ENCODE peak calls at places on chromosomes 1 and 21, in four cellular contexts. One of them, this sample, is unnamed.

GRCh38 chr1:180185971-180186645 is 31.4 kb downstream of the QSOX1 start:
- DNase-seq in K562: no peak
- DNase-seq in GM12878: no peak
- DNase-seq in HepG2: no peak
- DNase-seq in this sample: no peak

GRCh38 chr1:214542275-214543199 is 8.9 kb downstream of the PTPN14 start:
- DNase-seq in K562: no peak
- DNase-seq in GM12878: no peak
- DNase-seq in HepG2: no peak
- DNase-seq in this sample: no peak

GRCh38 chr1:159889821-159890252 is 10.1 kb downstream of the CFAP45 start:
- DNase-seq in HepG2: no peak
- DNase-seq in GM12878: peak; percentile 67
- DNase-seq in K562: peak; percentile 42
- DNase-seq in this sample: no peak

GRCh38 chr1:101235696-101236545 is 898 bp upstream of the S1PR1 start:
- DNase-seq in GM12878: peak; percentile 90
- DNase-seq in K562: peak; percentile 16
- DNase-seq in HepG2: no peak
- DNase-seq in this sample: peak; percentile 71

GRCh38 chr1:71667224-71667623 is 586.4 kb upstream of the ZRANB2 start:
- DNase-seq in GM12878: no peak
- DNase-seq in HepG2: no peak
- DNase-seq in K562: no peak
- DNase-seq in this sample: no peak

GRCh38 chr1:62321438-62321837 is 2.2 kb upstream of the KANK4 start:
- DNase-seq in HepG2: no peak
- DNase-seq in GM12878: no peak
- DNase-seq in K562: no peak
- DNase-seq in this sample: no peak

GRCh38 chr1:98794196-98794886 is 132.8 kb downstream of the SNX7 start:
- DNase-seq in K562: peak; percentile 20
- DNase-seq in HepG2: peak; percentile 42
- DNase-seq in GM12878: peak; percentile 15
- DNase-seq in this sample: no peak

GRCh38 chr1:48450505-48450904 is 21.5 kb downstream of the SPATA6 start:
- DNase-seq in HepG2: no peak
- DNase-seq in GM12878: no peak
- DNase-seq in K562: no peak
- DNase-seq in this sample: no peak

GRCh38 chr1:54819195-54819536 is 18.0 kb upstream of the TTC22 start:
- DNase-seq in GM12878: no peak
- DNase-seq in K562: no peak
- DNase-seq in HepG2: no peak
- DNase-seq in this sample: no peak

GRCh38 chr1:214983126-214983869 is 99.2 kb upstream of the KCNK2 start:
- DNase-seq in GM12878: no peak
- DNase-seq in HepG2: no peak
- DNase-seq in K562: no peak
- DNase-seq in this sample: no peak

GRCh38 chr21:43644609-43645008 is 14.7 kb downstream of the HSF2BP start:
- DNase-seq in HepG2: no peak
- DNase-seq in GM12878: no peak
- DNase-seq in K562: peak; percentile 3
- DNase-seq in this sample: no peak

GRCh38 chr1:7352364-7352763 is 418.7 kb upstream of the VAMP3 start:
- DNase-seq in K562: no peak
- DNase-seq in HepG2: no peak
- DNase-seq in GM12878: no peak
- DNase-seq in this sample: no peak

GRCh38 chr1:56788588-56788987 is 30.6 kb downstream of the FYB2 start:
- DNase-seq in GM12878: no peak
- DNase-seq in HepG2: no peak
- DNase-seq in K562: no peak
- DNase-seq in this sample: no peak

GRCh38 chr1:56795864-56796263 is 23.3 kb downstream of the FYB2 start:
- DNase-seq in HepG2: no peak
- DNase-seq in K562: no peak
- DNase-seq in GM12878: no peak
- DNase-seq in this sample: no peak

GRCh38 chr1:15424981-15425380 is 13.3 kb upstream of the CTRC start:
- DNase-seq in GM12878: no peak
- DNase-seq in K562: no peak
- DNase-seq in HepG2: no peak
- DNase-seq in this sample: no peak

GRCh38 chr1:34101151-34101550 is 63.9 kb downstream of the CSMD2 start:
- DNase-seq in K562: no peak
- DNase-seq in HepG2: no peak
- DNase-seq in GM12878: no peak
- DNase-seq in this sample: no peak

DNA sequence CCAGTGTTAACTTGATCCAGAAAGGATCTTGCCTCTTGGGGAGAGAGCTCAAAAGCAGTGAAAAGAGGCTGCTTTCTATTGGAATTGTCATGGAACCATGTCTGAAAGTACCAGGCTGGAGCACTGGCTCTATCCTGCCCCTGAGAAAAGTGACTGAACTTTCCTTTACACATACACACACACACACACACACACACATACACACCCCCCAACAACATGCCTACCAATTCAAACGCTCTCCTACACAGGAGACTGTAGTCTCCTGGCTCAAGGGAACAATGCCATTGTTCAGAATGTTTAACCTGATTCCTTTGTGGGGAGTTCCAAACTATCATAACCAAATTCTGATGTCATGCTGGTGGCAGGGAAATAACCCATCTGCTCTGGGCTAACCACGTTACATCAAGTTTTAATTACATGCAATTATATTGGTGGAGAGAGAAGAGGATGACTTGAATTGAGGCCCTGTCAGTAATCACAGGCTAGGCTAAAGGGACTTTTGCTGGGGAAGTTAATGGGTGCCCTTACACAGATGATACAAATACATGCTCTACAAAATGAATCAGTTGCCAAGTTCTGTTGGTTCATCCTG is 52.3 kb upstream of the DUSP10 start:
- DNase-seq in HepG2: no peak
- DNase-seq in K562: no peak
- DNase-seq in GM12878: peak; percentile 82
- DNase-seq in this sample: no peak
- TF ChIP-seq POLR2A in HepG2: no peak
- TF ChIP-seq POLR2A in K562: no peak
- TF ChIP-seq POLR2A in GM12878: no peak
- TF ChIP-seq POLR2A in this sample: no peak

DNA sequence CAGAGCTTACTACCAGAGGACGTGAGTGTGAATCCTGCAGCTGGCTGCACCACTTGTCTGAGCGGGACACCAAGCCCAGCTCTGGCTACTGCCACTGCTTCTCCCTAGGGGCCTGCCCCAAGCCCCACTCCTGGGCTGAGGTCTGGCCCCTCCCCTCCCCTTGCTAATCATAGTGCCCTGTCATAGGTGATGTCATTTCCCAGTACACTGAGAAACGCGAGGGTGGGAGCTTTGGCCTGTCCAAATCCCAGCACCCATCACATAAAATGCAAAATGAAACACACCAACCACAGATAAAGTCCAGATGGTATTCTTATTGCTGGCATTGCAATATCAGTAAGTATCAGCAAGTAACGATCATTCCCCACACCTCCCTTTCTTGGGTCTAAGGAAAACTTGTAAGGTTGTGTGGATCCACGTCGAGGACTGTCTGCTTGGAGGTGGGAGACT is 77.7 kb downstream of the TOMM20 start:
- DNase-seq in HepG2: no peak
- DNase-seq in GM12878: no peak
- DNase-seq in K562: peak; percentile 68
- DNase-seq in this sample: no peak
- TF ChIP-seq HDAC6 in HepG2: no peak
- TF ChIP-seq HDAC6 in GM12878: no peak
- TF ChIP-seq HDAC6 in K562: no peak
- TF ChIP-seq HDAC6 in this sample: no peak

GRCh38 chr1:82485591-82486369 is 685.0 kb downstream of the ADGRL2 start:
- DNase-seq in HepG2: no peak
- DNase-seq in GM12878: no peak
- DNase-seq in K562: no peak
- DNase-seq in this sample: peak; percentile 15

GRCh38 chr1:82487778-82488177 is 687.0 kb downstream of the ADGRL2 start:
- DNase-seq in HepG2: no peak
- DNase-seq in K562: no peak
- DNase-seq in GM12878: no peak
- DNase-seq in this sample: no peak

GRCh38 chr1:82483146-82483545 is 682.4 kb downstream of the ADGRL2 start:
- DNase-seq in K562: no peak
- DNase-seq in HepG2: no peak
- DNase-seq in GM12878: no peak
- DNase-seq in this sample: no peak

GRCh38 chr1:82491301-82491986 is 690.7 kb downstream of the ADGRL2 start:
- DNase-seq in GM12878: no peak
- DNase-seq in HepG2: no peak
- DNase-seq in K562: no peak
- DNase-seq in this sample: no peak

GRCh38 chr1:82486969-82487368 is 686.2 kb downstream of the ADGRL2 start:
- DNase-seq in GM12878: no peak
- DNase-seq in K562: no peak
- DNase-seq in HepG2: no peak
- DNase-seq in this sample: no peak
- TF ChIP-seq ATF3 in GM12878: no peak
- TF ChIP-seq ATF3 in K562: no peak
- TF ChIP-seq ATF3 in HepG2: no peak
- TF ChIP-seq ATF3 in this sample: no peak

DNA sequence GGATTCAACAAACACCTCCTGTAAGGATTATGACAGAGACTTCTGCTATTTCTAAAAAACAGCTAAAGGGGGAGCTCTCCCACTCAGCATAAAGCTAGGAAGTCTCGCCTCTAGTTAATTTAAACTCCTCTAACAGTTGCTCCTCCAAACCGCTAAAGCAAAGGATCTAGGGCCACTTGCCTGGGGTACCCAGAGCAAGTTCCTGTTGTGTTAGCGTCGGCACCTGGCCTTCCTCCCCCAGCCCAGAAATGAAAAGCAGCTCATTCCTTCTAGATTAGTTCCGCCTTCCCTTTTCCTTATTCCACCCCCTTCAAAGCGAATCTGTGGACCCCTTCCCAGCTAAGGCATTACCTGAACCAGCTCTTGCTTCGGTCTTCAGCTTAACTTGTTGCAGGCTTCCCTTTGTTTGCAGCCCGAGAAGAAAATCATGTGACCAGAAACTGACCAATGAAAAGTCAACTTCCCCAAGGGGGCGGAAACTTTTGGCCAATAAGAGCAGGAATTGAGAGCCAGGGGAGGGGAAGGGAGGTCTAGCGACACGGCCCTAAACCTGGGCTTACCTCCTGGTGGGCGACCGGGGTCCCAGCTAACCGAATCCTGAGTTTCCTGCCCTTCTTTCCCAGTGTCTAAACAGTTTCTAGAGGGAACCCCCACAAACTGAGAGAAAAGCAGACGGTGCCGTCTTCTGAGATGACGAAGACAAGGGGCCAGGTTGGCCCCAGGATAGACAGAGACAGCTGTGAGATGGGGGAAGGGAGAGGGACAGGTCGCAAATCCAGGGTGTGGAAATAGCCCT is at the start of gene PBXIP1:
- DNase-seq in K562: peak; percentile 85
- DNase-seq in GM12878: peak; percentile 92
- DNase-seq in HepG2: peak; percentile 94
- DNase-seq in this sample: peak; percentile 90
- TF ChIP-seq POLR2A in K562: no peak
- TF ChIP-seq POLR2A in GM12878: peak; percentile 68
- TF ChIP-seq POLR2A in HepG2: no peak
- TF ChIP-seq POLR2A in this sample: no peak

DNA sequence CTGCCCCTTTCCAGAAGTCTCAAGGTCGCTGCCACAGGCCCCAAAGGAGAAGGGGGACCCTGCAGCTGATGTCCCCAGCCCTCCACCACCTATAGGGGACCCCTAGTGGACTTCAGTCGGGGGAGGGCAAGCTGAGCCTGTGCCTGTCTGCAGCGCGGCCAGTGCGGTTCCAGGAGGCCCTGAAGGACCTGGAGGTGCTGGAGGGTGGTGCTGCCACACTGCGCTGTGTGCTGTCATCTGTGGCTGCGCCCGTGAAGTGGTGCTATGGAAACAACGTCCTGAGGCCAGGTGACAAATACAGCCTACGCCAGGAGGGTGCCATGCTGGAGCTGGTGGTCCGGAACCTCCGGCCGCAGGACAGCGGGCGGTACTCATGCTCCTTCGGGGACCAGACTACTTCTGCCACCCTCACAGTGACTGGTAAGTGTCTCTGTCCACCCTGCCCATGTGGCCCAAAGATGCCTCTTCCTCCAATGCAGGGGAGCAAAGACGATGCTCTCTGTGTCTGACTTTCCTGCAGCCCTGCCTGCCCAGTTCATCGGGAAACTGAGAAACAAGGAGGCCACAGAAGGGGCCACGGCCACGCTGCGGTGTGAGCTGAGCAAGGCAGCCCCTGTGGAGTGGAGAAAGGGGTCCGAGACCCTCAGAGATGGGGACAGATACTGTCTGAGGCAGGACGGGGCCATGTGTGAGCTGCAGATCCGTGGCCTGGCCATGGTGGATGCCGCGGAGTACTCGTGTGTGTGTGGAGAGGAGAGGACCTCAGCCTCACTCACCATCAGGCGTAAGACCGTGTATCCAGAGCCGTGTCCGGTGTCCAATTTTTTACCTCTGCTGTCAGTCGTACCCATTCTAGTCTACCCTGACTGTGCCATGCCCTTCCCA is 79.9 kb downstream of the OBSCN start:
- DNase-seq in K562: no peak
- DNase-seq in GM12878: no peak
- DNase-seq in HepG2: no peak
- DNase-seq in this sample: no peak
- TF ChIP-seq HDAC6 in K562: no peak
- TF ChIP-seq HDAC6 in GM12878: no peak
- TF ChIP-seq HDAC6 in HepG2: no peak
- TF ChIP-seq HDAC6 in this sample: no peak